ENCODE peak calls at places on chromosomes 16 and 17, in ten cellular contexts. A is K562, H is tibial artery, U is hepatocyte, K is dorsolateral prefrontal cortex, X is colonic mucosa, J is aorta, T is lung, D is brain microvascular endothelial cell, V is cardiac muscle cell. N is an unnamed sample.

GRCh38 chr17:50096092-50096491 is 941 bp downstream of the PDK2 start:
- DNase-seq in V (no peak), H (no peak), D (no peak), T (no peak), A (no peak), K (no peak), J (no peak), U (no peak), X (no peak), N (no peak)

GRCh38 chr16:30551781-30552180 is 6.4 kb downstream of the ZNF764 start:
- DNase-seq in J (no peak), A (no peak), X (no peak), V (no peak), T (peak), D (no peak), H (no peak), U (no peak), K (no peak), N (no peak)

GRCh38 chr17:55770220-55770870 is 19.5 kb downstream of the PCTP start:
- DNase-seq in T (no peak), X (no peak), H (no peak), V (peak), D (peak), U (peak), J (no peak), K (no peak), A (peak), N (peak)

GRCh38 chr16:70728145-70728544 is 42.3 kb upstream of the MTSS2 start:
- DNase-seq in V (no peak), T (no peak), J (no peak), K (no peak), D (no peak), U (no peak), A (no peak), H (no peak), X (no peak), N (no peak)

GRCh38 chr17:39787743-39788484 is 50.2 kb downstream of the GRB7 start:
- DNase-seq in T (no peak), D (no peak), A (no peak), J (no peak), K (no peak), V (no peak), U (no peak), H (no peak), X (no peak), N (no peak)

GRCh38 chr17:75504347-75505151 is 10.8 kb downstream of the CASKIN2 start:
- DNase-seq in T (no peak), K (no peak), X (peak), A (peak), H (no peak), U (peak), J (no peak), D (no peak), V (peak), N (no peak)

GRCh38 chr17:77734371-77735050 is 224.0 kb upstream of the TNRC6C start:
- DNase-seq in T (peak), A (peak), J (peak), H (peak), X (peak), U (peak), D (peak), K (peak), V (peak), N (peak)

GRCh38 chr16:14284930-14285541 is 213.9 kb downstream of the MRTFB start:
- DNase-seq in D (peak), U (peak), K (no peak), T (no peak), H (peak), V (peak), X (no peak), J (no peak), A (peak), N (no peak)

GRCh38 chr16:79997257-79997656 is 396.7 kb upstream of the MAF start:
- DNase-seq in X (no peak), H (no peak), A (peak), J (no peak), D (no peak), U (no peak), V (peak), T (no peak), K (no peak), N (peak)

GRCh38 chr17:46020023-46020735 is 21.1 kb downstream of the STH start:
- DNase-seq in K (no peak), T (no peak), J (no peak), X (no peak), V (no peak), H (no peak), U (no peak), A (no peak), D (no peak), N (no peak)

GRCh38 chr17:31371511-31372097 is 19.9 kb upstream of the RAB11FIP4 start:
- DNase-seq in K (no peak), A (peak), T (no peak), V (no peak), U (no peak), H (no peak), X (no peak), J (no peak), D (peak), N (no peak)

GRCh38 chr16:2048116-2048543 is 345 bp downstream of the TSC2 start:
- DNase-seq in A (no peak), J (no peak), T (no peak), U (no peak), X (peak), H (no peak), K (no peak), V (no peak), D (no peak), N (no peak)

GRCh38 chr17:44053130-44053872 is 13.2 kb downstream of the LSM12 start:
- DNase-seq in X (no peak), V (no peak), J (no peak), T (no peak), U (no peak), K (no peak), D (no peak), A (no peak), H (no peak), N (no peak)

GRCh38 chr17:74454197-74455024 is 12.0 kb upstream of the CD300A start:
- DNase-seq in J (peak), K (peak), U (peak), V (no peak), D (peak), H (peak), X (peak), T (no peak), A (no peak), N (peak)

GRCh38 chr16:17131351-17131750 is 339.4 kb downstream of the XYLT1 start:
- DNase-seq in T (no peak), K (no peak), U (no peak), X (no peak), V (no peak), J (no peak), D (no peak), H (no peak), A (peak), N (no peak)

GRCh38 chr16:51003850-51004566 is 147.1 kb downstream of the SALL1 start:
- DNase-seq in K (no peak), H (no peak), A (no peak), V (no peak), X (no peak), U (no peak), T (no peak), J (no peak), D (no peak), N (no peak)

GRCh38 chr17:13750783-13751484 is 149.2 kb upstream of the HS3ST3A1 start:
- DNase-seq in J (no peak), D (no peak), V (peak), A (peak), X (peak), T (no peak), H (no peak), K (no peak), U (peak), N (peak)

GRCh38 chr16:54812229-54812628 is 118.4 kb upstream of the IRX5 start:
- DNase-seq in K (no peak), D (no peak), X (no peak), U (no peak), H (no peak), T (no peak), A (no peak), V (no peak), J (no peak), N (peak)

GRCh38 chr17:17044846-17045561 is 2.7 kb downstream of the MPRIP start:
- DNase-seq in D (peak), X (peak), V (peak), J (peak), K (no peak), U (peak), H (no peak), T (no peak), A (no peak), N (peak)

GRCh38 chr17:30372755-30373154 is 6.0 kb upstream of the CPD start:
- DNase-seq in K (no peak), D (no peak), A (no peak), H (no peak), J (no peak), V (no peak), T (no peak), U (no peak), X (no peak), N (no peak)

GRCh38 chr17:48594412-48595106 is 980 bp upstream of the HOXB5 start:
- DNase-seq in H (no peak), X (no peak), T (no peak), V (no peak), D (no peak), A (no peak), K (no peak), J (no peak), U (no peak), N (no peak)
- H3K4me3 ChIP-seq in H (no peak), X (no peak), T (no peak), V (no peak), D (no peak), A (no peak), K (no peak), J (no peak), U (no peak), N (no peak)

DNA sequence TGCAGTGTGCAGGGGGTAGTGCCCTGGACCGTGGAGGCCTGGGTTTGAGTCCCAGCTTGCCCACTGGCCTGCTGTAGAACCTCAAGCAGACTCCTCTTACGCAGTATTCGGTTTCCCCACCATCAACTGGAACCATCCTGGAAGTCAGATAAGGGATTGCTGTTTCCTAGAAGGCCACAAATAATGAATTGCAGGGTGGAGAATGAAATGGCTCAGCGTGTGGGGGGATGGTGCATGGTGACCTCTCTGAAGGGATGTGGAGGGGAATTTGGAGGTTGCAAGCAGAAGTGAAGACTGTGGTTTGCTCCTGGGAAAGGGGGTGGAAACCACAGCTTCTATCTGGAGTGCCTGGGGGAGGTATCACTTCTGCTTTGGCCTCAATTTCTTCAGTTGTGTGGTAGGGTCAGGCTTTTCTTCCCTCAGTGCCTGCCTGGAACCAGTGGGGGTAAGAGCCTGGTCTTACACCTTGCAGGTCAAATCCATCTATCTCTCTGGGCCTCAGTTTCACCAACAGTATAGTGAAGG is 1.7 kb downstream of the ADGRG5 start:
- DNase-seq in X (peak), D (no peak), A (no peak), K (no peak), T (no peak), H (no peak), U (no peak), V (no peak), J (peak), N (no peak)
- H3K27ac ChIP-seq in X (no peak), D (no peak), A (no peak), K (no peak), T (no peak), H (no peak), U (no peak), V (no peak), J (no peak), N (no peak)

GRCh38 chr16:15887283-15887682 is 1.1 kb downstream of the CEP20 start:
- DNase-seq in J (no peak), V (no peak), D (no peak), X (no peak), H (no peak), K (no peak), A (no peak), T (no peak), U (no peak), N (no peak)
- H3K4me3 ChIP-seq in J (peak), V (peak), D (peak), X (no peak), H (peak), K (peak), A (peak), T (peak), U (peak), N (peak)

GRCh38 chr16:84827131-84827574 is 7.4 kb downstream of the CRISPLD2 start:
- DNase-seq in K (no peak), H (no peak), D (no peak), V (peak), A (no peak), X (no peak), T (no peak), J (no peak), U (peak), N (no peak)
- H3K27ac ChIP-seq in K (no peak), H (peak), D (peak), V (peak), A (no peak), X (peak), T (no peak), J (no peak), U (peak), N (no peak)

GRCh38 chr17:41548844-41549595 is 20.9 kb upstream of the KRT19 start:
- DNase-seq in T (peak), K (peak), A (peak), U (peak), J (peak), H (peak), V (peak), D (peak), X (peak), N (peak)
- H3K4me3 ChIP-seq in T (no peak), K (no peak), A (no peak), U (no peak), J (no peak), H (peak), V (no peak), D (peak), X (no peak), N (no peak)

DNA sequence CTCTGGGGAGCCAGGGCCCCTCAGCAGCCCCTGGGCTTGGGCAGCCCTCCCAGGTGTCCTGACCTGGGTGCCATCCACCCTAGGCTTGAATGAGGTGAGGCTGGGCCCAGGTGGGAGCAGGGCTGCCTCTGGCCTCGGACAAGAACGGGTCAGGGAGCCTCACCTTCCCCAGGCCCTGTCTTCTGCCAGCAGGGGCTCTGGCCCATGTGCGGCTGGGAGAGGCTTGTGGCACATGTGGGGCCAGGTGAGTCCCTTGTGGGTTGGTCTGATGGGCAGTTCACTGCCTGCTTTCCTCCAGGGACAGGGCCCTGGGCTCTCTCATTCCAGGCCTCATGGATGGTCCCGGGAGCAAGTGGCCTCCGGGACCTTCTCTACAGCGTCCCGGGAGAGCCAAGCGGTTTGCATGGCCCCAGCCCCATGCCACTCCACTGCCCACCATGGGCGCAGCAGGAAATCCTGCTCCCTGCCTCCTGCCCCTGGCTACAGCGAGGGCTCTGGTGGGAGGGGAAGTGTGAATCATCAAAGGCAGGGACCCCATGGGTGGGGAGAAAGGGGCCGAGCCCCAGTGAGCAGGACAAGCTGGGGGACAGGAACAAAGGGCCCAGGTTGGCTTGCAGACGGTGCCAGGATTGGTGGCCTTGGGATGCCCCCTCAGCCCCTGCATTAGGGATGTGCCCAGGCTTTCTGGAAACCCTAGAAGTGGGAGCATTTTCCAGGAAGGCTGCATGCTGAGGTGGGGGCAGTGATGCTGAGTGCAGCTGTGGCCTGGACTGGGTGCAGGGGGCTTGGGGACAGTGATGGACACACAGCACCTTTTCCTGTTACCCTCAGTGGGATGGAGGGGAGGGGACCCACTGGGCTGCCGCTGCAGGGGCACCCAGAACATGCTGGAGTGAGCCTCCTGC is 12.2 kb downstream of the VASN start:
- DNase-seq in T (no peak), U (no peak), X (no peak), J (no peak), K (no peak), V (no peak), D (no peak), H (no peak), A (peak), N (no peak)
- H3K27ac ChIP-seq in T (no peak), U (peak), X (no peak), J (peak), K (peak), V (peak), D (no peak), H (peak), A (no peak), N (no peak)

GRCh38 chr16:88781140-88782077 is 3.6 kb downstream of the PIEZO1 start:
- DNase-seq in X (no peak), D (no peak), U (no peak), A (peak), V (no peak), K (no peak), J (no peak), H (peak), T (no peak), N (no peak)
- H3K4me3 ChIP-seq in X (no peak), D (no peak), U (no peak), A (peak), V (no peak), K (no peak), J (no peak), H (no peak), T (no peak), N (no peak)